ENCODE peak calls at places on chromosomes 13 and 19, in six cellular contexts. One of them, this sample, is unnamed.

GRCh38 chr13:34696296-34696695 is 245.8 kb upstream of the NBEA start:
- DNase-seq in smooth muscle cell of the brain vasculature: no peak
- DNase-seq in activated CD4-positive, CD25-positive, alpha-beta regulatory T cell: no peak
- DNase-seq in CD8-positive, alpha-beta memory T cell: no peak
- DNase-seq in H7: no peak
- DNase-seq in HEK293T: no peak
- DNase-seq in this sample: no peak

GRCh38 chr19:57566396-57567256 is 7.0 kb upstream of the ZNF550 start:
- DNase-seq in smooth muscle cell of the brain vasculature: no peak
- DNase-seq in H7: no peak
- DNase-seq in CD8-positive, alpha-beta memory T cell: no peak
- DNase-seq in HEK293T: no peak
- DNase-seq in activated CD4-positive, CD25-positive, alpha-beta regulatory T cell: no peak
- DNase-seq in this sample: peak

GRCh38 chr13:69524459-69525155 is 583.0 kb upstream of the ATXN8OS start:
- DNase-seq in activated CD4-positive, CD25-positive, alpha-beta regulatory T cell: no peak
- DNase-seq in smooth muscle cell of the brain vasculature: no peak
- DNase-seq in CD8-positive, alpha-beta memory T cell: no peak
- DNase-seq in HEK293T: no peak
- DNase-seq in H7: no peak
- DNase-seq in this sample: no peak

GRCh38 chr13:31538067-31539042 is 201.0 kb upstream of the RXFP2 start:
- DNase-seq in H7: peak
- DNase-seq in CD8-positive, alpha-beta memory T cell: no peak
- DNase-seq in smooth muscle cell of the brain vasculature: peak
- DNase-seq in HEK293T: peak
- DNase-seq in activated CD4-positive, CD25-positive, alpha-beta regulatory T cell: no peak
- DNase-seq in this sample: no peak

GRCh38 chr13:72174549-72174948 is 307.5 kb upstream of the DACH1 start:
- DNase-seq in smooth muscle cell of the brain vasculature: no peak
- DNase-seq in HEK293T: no peak
- DNase-seq in H7: no peak
- DNase-seq in activated CD4-positive, CD25-positive, alpha-beta regulatory T cell: no peak
- DNase-seq in CD8-positive, alpha-beta memory T cell: no peak
- DNase-seq in this sample: no peak

GRCh38 chr13:59931621-59932020 is 232.1 kb downstream of the DIAPH3 start:
- DNase-seq in H7: no peak
- DNase-seq in CD8-positive, alpha-beta memory T cell: no peak
- DNase-seq in HEK293T: no peak
- DNase-seq in activated CD4-positive, CD25-positive, alpha-beta regulatory T cell: no peak
- DNase-seq in smooth muscle cell of the brain vasculature: no peak
- DNase-seq in this sample: no peak

GRCh38 chr19:39308531-39309304 is 11.9 kb downstream of the LRFN1 start:
- DNase-seq in CD8-positive, alpha-beta memory T cell: no peak
- DNase-seq in smooth muscle cell of the brain vasculature: no peak
- DNase-seq in H7: peak
- DNase-seq in HEK293T: no peak
- DNase-seq in activated CD4-positive, CD25-positive, alpha-beta regulatory T cell: no peak
- DNase-seq in this sample: peak

GRCh38 chr19:11375143-11375948 is 880 bp downstream of the SWSAP1 start:
- DNase-seq in smooth muscle cell of the brain vasculature: no peak
- DNase-seq in H7: peak
- DNase-seq in HEK293T: peak
- DNase-seq in CD8-positive, alpha-beta memory T cell: peak
- DNase-seq in activated CD4-positive, CD25-positive, alpha-beta regulatory T cell: peak
- DNase-seq in this sample: peak

GRCh38 chr19:5023128-5023571 is 54.2 kb downstream of the KDM4B start:
- DNase-seq in smooth muscle cell of the brain vasculature: no peak
- DNase-seq in H7: peak
- DNase-seq in activated CD4-positive, CD25-positive, alpha-beta regulatory T cell: no peak
- DNase-seq in HEK293T: no peak
- DNase-seq in CD8-positive, alpha-beta memory T cell: no peak
- DNase-seq in this sample: no peak